ENCODE peak calls at places on chromosomes 1 and 21, in ten cellular contexts. P, T, D, S, L, O, G, C, A and U are unnamed samples.

GRCh38 chr1:7378346-7379130 is 392.6 kb upstream of the VAMP3 start:
- DNase-seq in P (no peak), T (no peak), D (peak; percentile 70), S (peak; percentile 53), L (no peak), O (no peak), G (no peak), C (no peak), A (no peak), U (no peak)

GRCh38 chr1:53462769-53463501 is 3.7 kb downstream of the DMRTB1 start:
- DNase-seq in P (no peak), T (no peak), D (no peak), S (no peak), L (no peak), O (no peak), G (no peak), C (no peak), A (no peak), U (no peak)

GRCh38 chr1:101290119-101290921 is 53.5 kb downstream of the S1PR1 start:
- DNase-seq in P (no peak), T (no peak), D (no peak), S (peak; percentile 23), L (no peak), O (no peak), G (no peak), C (no peak), A (no peak), U (no peak)

GRCh38 chr1:156744344-156744743 is 3.5 kb upstream of the MRPL24 start:
- DNase-seq in P (no peak), T (no peak), D (no peak), S (no peak), L (no peak), O (no peak), G (no peak), C (no peak), A (no peak), U (no peak)

GRCh38 chr1:228906461-228906860 is 171.2 kb downstream of the RHOU start:
- DNase-seq in P (no peak), T (no peak), D (peak; percentile 66), S (no peak), L (no peak), O (no peak), G (no peak), C (no peak), A (no peak), U (no peak)

GRCh38 chr1:10761503-10762152 is 34.8 kb downstream of the CASZ1 start:
- DNase-seq in P (peak; percentile 68), T (no peak), D (no peak), S (no peak), L (no peak), O (no peak), G (no peak), C (no peak), A (peak; percentile 5), U (no peak)

GRCh38 chr1:10623391-10624145 is 148.8 kb downstream of the PEX14 start:
- DNase-seq in P (no peak), T (no peak), D (no peak), S (no peak), L (no peak), O (no peak), G (no peak), C (peak; percentile 5), A (no peak), U (no peak)

GRCh38 chr21:15848632-15849031 is 118.8 kb downstream of the USP25 start:
- DNase-seq in P (no peak), T (peak; percentile 17), D (no peak), S (no peak), L (no peak), O (peak; percentile 63), G (peak; percentile 75), C (no peak), A (no peak), U (no peak)

GRCh38 chr1:94542088-94542671 is 621 bp upstream of the F3 start:
- DNase-seq in P (peak; percentile 55), T (no peak), D (no peak), S (no peak), L (peak; percentile 61), O (peak; percentile 39), G (peak; percentile 58), C (peak; percentile 62), A (no peak), U (peak; percentile 74)

GRCh38 chr1:175114996-175115395 is 47.4 kb downstream of the TNN start:
- DNase-seq in P (no peak), T (no peak), D (no peak), S (no peak), L (no peak), O (no peak), G (no peak), C (no peak), A (no peak), U (no peak)

GRCh38 chr1:10033359-10033845 is 644 bp downstream of the UBE4B start:
- DNase-seq in P (peak; percentile 25), T (peak; percentile 52), D (peak; percentile 92), S (no peak), L (no peak), O (peak; percentile 55), G (peak; percentile 33), C (no peak), A (peak; percentile 54), U (peak; percentile 59)

GRCh38 chr1:161885013-161885412 is 118.9 kb downstream of the ATF6 start:
- DNase-seq in P (no peak), T (peak; percentile 53), D (no peak), S (no peak), L (no peak), O (peak; percentile 32), G (peak; percentile 89), C (peak; percentile 12), A (no peak), U (no peak)

GRCh38 chr1:64900916-64901315 is 65.4 kb downstream of the JAK1 start:
- DNase-seq in P (no peak), T (no peak), D (no peak), S (no peak), L (no peak), O (no peak), G (no peak), C (no peak), A (no peak), U (no peak)

GRCh38 chr1:192190066-192190465 is 31.8 kb downstream of the RGS18 start:
- DNase-seq in P (no peak), T (no peak), D (no peak), S (no peak), L (no peak), O (no peak), G (no peak), C (no peak), A (no peak), U (no peak)

GRCh38 chr1:78277253-78277652 is 213.5 kb upstream of the PTGFR start:
- DNase-seq in P (no peak), T (no peak), D (no peak), S (no peak), L (no peak), O (peak; percentile 43), G (peak; percentile 91), C (no peak), A (no peak), U (no peak)

GRCh38 chr21:31498985-31499384 is 154.9 kb upstream of the TIAM1 start:
- DNase-seq in P (no peak), T (no peak), D (no peak), S (no peak), L (no peak), O (no peak), G (no peak), C (no peak), A (no peak), U (no peak)
- TF ChIP-seq CTCF in P (no peak), T (no peak), D (no peak), S (no peak), L (no peak), O (peak; percentile 40), G (no peak), C (no peak), A (no peak), U (no peak)

GRCh38 chr1:99665212-99665611 is 19.3 kb downstream of the PALMD start:
- DNase-seq in P (no peak), T (no peak), D (no peak), S (no peak), L (no peak), O (no peak), G (no peak), C (no peak), A (no peak), U (no peak)
- H3K4me1 ChIP-seq in P (peaks cover 6% of the 10 kb centered on the region), T (peaks cover 14% of the 10 kb centered on the region), D (peaks cover 38% of the 10 kb centered on the region), S (peaks cover 57% of the 10 kb centered on the region), L (peaks cover 98% of the 10 kb centered on the region), O (no peaks in the 10 kb centered on the region), G (peaks cover 10% of the 10 kb centered on the region), C (no peaks in the 10 kb centered on the region), A (no peaks in the 10 kb centered on the region), U (peaks cover 86% of the 10 kb centered on the region)

DNA sequence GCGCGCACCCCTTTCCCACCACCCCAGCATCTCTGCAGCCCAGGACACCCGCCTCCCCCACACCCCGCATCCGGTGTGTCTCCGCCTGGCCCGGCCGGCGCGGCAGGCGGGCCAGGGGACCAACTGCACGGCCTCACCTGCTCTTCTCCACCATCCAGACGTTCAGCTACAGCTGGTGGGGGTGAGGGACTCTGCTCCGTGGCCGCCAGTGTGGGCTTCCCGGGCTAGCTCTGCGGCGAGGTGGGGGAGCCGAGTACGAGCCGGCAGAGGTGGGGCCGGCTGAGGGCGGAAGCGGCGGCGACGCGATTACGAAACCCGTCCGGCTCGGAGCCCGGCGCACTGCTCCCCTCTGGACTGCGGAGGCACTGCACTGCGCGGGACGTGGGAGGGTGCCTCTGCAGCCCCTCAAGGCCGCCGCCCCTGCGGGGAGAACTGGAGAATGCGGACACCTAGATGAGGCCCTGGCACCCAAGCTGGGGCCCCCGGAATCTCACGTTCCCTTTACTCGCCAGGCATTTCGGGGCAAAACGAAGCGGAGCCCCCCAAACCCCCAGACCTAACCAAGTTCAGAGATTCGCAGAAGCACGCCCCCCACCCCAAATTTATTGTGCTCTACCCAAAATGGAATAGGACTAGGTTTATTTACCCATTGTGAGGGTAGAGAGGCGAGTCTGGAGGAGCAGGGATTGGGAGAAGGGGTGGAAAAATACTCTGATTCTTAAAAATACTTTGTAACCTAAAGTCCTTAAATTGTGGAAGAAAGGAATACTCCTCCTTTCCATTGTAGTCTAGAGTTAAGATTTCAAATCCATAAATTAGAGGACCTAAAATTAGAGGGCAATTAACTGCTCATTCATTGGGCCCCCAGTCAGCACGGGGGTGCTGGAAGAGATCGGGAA is at the start of gene CDC42SE1:
- DNase-seq in P (peak; percentile 86), T (peak; percentile 88), D (peak; percentile 95), S (peak; percentile 86), L (peak; percentile 86), O (peak; percentile 62), G (peak; percentile 83), C (peak; percentile 76), A (peak; percentile 94), U (peak; percentile 85)
- TF ChIP-seq CTCF in P (peak; percentile 94), T (peak; percentile 42), D (peak; percentile 63), S (peak; percentile 85), L (peak; percentile 96), O (peak; percentile 76), G (peak; percentile 64), C (peak; percentile 53), A (peak; percentile 80), U (peak; percentile 81)

DNA sequence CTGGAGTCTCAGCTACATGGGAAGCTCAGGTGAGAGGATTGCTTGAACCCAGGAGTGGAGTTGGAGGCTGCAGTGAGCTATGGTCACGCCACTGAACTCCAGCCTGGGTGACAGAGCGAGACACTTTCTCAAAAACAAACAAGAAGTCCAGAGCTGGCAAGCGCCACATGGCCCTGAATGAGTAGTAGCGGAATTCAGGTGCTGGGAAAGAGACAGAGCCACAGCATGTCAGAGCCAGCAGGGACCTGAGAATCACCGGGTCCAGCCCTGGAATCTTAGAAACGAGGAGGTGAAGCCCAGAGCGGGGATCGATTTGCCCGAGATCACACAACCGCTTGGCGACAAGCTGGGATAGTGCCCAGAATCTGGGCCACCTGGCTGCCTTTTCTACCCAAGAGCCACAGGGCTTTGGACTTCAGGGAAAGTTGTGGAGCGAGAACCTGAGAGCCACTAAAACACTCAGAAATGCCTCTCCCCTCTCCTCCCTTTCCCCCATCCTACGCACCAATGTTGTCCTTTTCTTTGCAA is 9.8 kb downstream of the ARL8A start:
- DNase-seq in P (no peak), T (no peak), D (no peak), S (no peak), L (no peak), O (no peak), G (no peak), C (no peak), A (no peak), U (no peak)
- H3K4me1 ChIP-seq in P (peaks cover 26% of the 10 kb centered on the region), T (peaks cover 5% of the 10 kb centered on the region), D (peaks cover 66% of the 10 kb centered on the region), S (peaks cover 49% of the 10 kb centered on the region), L (peaks cover 44% of the 10 kb centered on the region), O (peaks cover 12% of the 10 kb centered on the region), G (peaks cover 2% of the 10 kb centered on the region), C (peaks cover 21% of the 10 kb centered on the region), A (no peaks in the 10 kb centered on the region), U (peaks cover 13% of the 10 kb centered on the region)